ENCODE peak calls at places on chromosome 17, in ten cellular contexts. N is thoracic aorta; M is HTR-8/SVneo; E is breast epithelium; W is coronary artery; R is AG04449; Z is stimulated activated naive B cell treated with anti-CD40 and anti-IgM and Interleukin-4, amounts not matched to agents 10 μg/mL and 1 μg/mL and 100 μg/mL, for 72 hours; U is COR-L47; H is lower leg skin; A is C1 segment of cervical spinal cord. D is an unnamed sample.

GRCh38 chr17:61895391-61895790 is 32.1 kb upstream of the BRIP1 start:
- DNase-seq in E (no peak), M (no peak), U (no peak), N (no peak), H (no peak), R (no peak), Z (no peak), A (no peak), W (no peak), D (no peak)

GRCh38 chr17:80260791-80261158 is at the start of gene RNF213:
- DNase-seq in R (no peak), U (no peak), N (no peak), W (no peak), Z (peak), H (no peak), A (peak), M (peak), E (no peak), D (peak)

GRCh38 chr17:29720471-29720990 is 97.8 kb upstream of the CORO6 start:
- DNase-seq in W (no peak), Z (no peak), H (no peak), E (no peak), A (no peak), U (no peak), R (no peak), N (no peak), M (no peak), D (no peak)

GRCh38 chr17:28725660-28726395 is at the start of gene TLCD1:
- DNase-seq in M (peak), A (peak), Z (peak), W (peak), E (no peak), N (no peak), H (peak), U (peak), R (no peak), D (peak)

GRCh38 chr17:29390856-29391631 is 881 bp downstream of the TAOK1 start:
- DNase-seq in A (peak), R (no peak), M (no peak), E (no peak), Z (no peak), W (no peak), U (no peak), N (no peak), H (peak), D (peak)

GRCh38 chr17:34723875-34724274 is 144.5 kb downstream of the TMEM132E start:
- DNase-seq in W (no peak), U (no peak), N (no peak), M (no peak), R (no peak), A (no peak), Z (no peak), E (no peak), H (no peak), D (no peak)

GRCh38 chr17:21076242-21076641 is 33.4 kb upstream of the USP22 start:
- DNase-seq in N (no peak), A (no peak), U (no peak), H (no peak), W (no peak), E (no peak), R (no peak), Z (no peak), M (no peak), D (no peak)

GRCh38 chr17:45103269-45103795 is 29.0 kb downstream of the PLCD3 start:
- DNase-seq in A (no peak), R (no peak), M (no peak), H (no peak), E (no peak), Z (no peak), U (no peak), W (no peak), N (no peak), D (no peak)

GRCh38 chr17:20825539-20825938 is 217.3 kb downstream of the USP22 start:
- DNase-seq in E (no peak), Z (no peak), H (no peak), A (no peak), N (no peak), R (no peak), M (no peak), W (no peak), U (no peak), D (no peak)

GRCh38 chr17:15966879-15967248 is 21.9 kb downstream of the ADORA2B start:
- DNase-seq in A (no peak), W (no peak), R (no peak), Z (no peak), N (no peak), U (no peak), E (no peak), M (no peak), H (no peak), D (no peak)

GRCh38 chr17:55157165-55157564 is 107.6 kb upstream of the HLF start:
- DNase-seq in A (no peak), N (no peak), W (no peak), Z (no peak), E (no peak), U (no peak), M (peak), H (no peak), R (no peak), D (peak)

GRCh38 chr17:7329360-7330098 is 394 bp upstream of the NEURL4 start:
- DNase-seq in M (peak), W (peak), N (peak), U (peak), R (peak), E (peak), A (peak), H (peak), Z (peak), D (peak)

GRCh38 chr17:82242977-82243647 is 14.3 kb downstream of the SLC16A3 start:
- DNase-seq in Z (no peak), M (no peak), U (no peak), W (peak), R (peak), A (peak), E (peak), H (no peak), N (no peak), D (peak)

GRCh38 chr17:27345141-27345904 is 51.4 kb downstream of the WSB1 start:
- DNase-seq in A (no peak), R (no peak), W (no peak), M (no peak), H (no peak), E (no peak), N (no peak), U (no peak), Z (no peak), D (peak)

GRCh38 chr17:37225458-37225857 is 150.3 kb upstream of the C17orf78 start:
- DNase-seq in Z (no peak), A (no peak), U (no peak), W (no peak), H (no peak), M (no peak), N (no peak), E (no peak), R (no peak), D (no peak)

GRCh38 chr17:75799402-75799801 is 14.8 kb downstream of the UNK start:
- DNase-seq in N (no peak), Z (no peak), U (no peak), H (no peak), R (no peak), W (no peak), A (no peak), E (no peak), M (no peak), D (no peak)

GRCh38 chr17:37089998-37090397 is 141.2 kb downstream of the AATF start:
- DNase-seq in W (no peak), A (no peak), N (no peak), R (no peak), Z (no peak), E (no peak), U (peak), H (no peak), M (no peak), D (no peak)

GRCh38 chr17:80789356-80789902 is 202.2 kb upstream of the CHMP6 start:
- DNase-seq in Z (no peak), E (peak), M (peak), U (no peak), H (peak), N (peak), R (peak), A (no peak), W (peak), D (no peak)

GRCh38 chr17:30333503-30334240 is at the start of gene TMIGD1:
- DNase-seq in H (no peak), E (no peak), Z (no peak), U (no peak), A (no peak), M (no peak), R (no peak), W (no peak), N (no peak), D (no peak)

GRCh38 chr17:73782641-73783381 is 138.6 kb upstream of the SDK2 start:
- DNase-seq in A (no peak), H (no peak), M (no peak), R (no peak), Z (no peak), N (no peak), U (no peak), W (no peak), E (no peak), D (no peak)

GRCh38 chr17:81043725-81044427 is 8.9 kb downstream of the BAIAP2 start:
- DNase-seq in U (no peak), E (peak), W (no peak), M (peak), A (no peak), H (no peak), R (no peak), Z (no peak), N (no peak), D (peak)

GRCh38 chr17:17841620-17842025 is 4.8 kb upstream of the SREBF1 start:
- DNase-seq in U (no peak), Z (no peak), A (no peak), W (no peak), E (no peak), N (no peak), H (no peak), M (no peak), R (no peak), D (peak)

GRCh38 chr17:75308732-75309629 is 19.7 kb upstream of the SLC25A19 start:
- DNase-seq in A (no peak), N (no peak), U (no peak), E (no peak), W (no peak), M (no peak), Z (no peak), H (no peak), R (no peak), D (no peak)

GRCh38 chr17:74737299-74738050 is 419 bp downstream of the RAB37 start:
- DNase-seq in H (no peak), Z (no peak), A (no peak), W (no peak), M (no peak), U (no peak), E (no peak), R (no peak), N (no peak), D (no peak)

GRCh38 chr17:732788-733720 is 658 bp downstream of the TLCD3A start:
- DNase-seq in R (no peak), N (no peak), U (no peak), H (no peak), M (peak), E (no peak), A (peak), Z (no peak), W (no peak), D (peak)

GRCh38 chr17:81566461-81567126 is 14.4 kb upstream of the FAAP100 start:
- DNase-seq in H (peak), R (peak), M (peak), A (peak), E (peak), Z (no peak), N (peak), W (peak), U (peak), D (peak)

GRCh38 chr17:57578608-57578990 is 166.5 kb downstream of the CCDC182 start:
- DNase-seq in A (no peak), R (no peak), M (no peak), N (no peak), W (no peak), U (peak), H (no peak), E (no peak), Z (peak), D (no peak)

D was measured in thyroid gland.